ENCODE peak calls at places on chromosomes 3 and 15, in five cellular contexts. One of them, this sample, is unnamed.

GRCh38 chr3:104582092-104582491 is 784.6 kb upstream of the ALCAM start:
- DNase-seq in AG08395: no peak
- DNase-seq in HFFc6: no peak
- DNase-seq in NCI-H1930: no peak
- DNase-seq in astrocyte: peak; percentile 40
- DNase-seq in this sample: no peak

GRCh38 chr15:33104276-33104675 is 90.2 kb downstream of the FMN1 start:
- DNase-seq in astrocyte: peak; percentile 81
- DNase-seq in NCI-H1930: no peak
- DNase-seq in AG08395: peak; percentile 53
- DNase-seq in HFFc6: peak; percentile 87
- DNase-seq in this sample: no peak

GRCh38 chr15:70461992-70462391 is 301.4 kb downstream of the UACA start:
- DNase-seq in AG08395: no peak
- DNase-seq in astrocyte: no peak
- DNase-seq in HFFc6: no peak
- DNase-seq in NCI-H1930: no peak
- DNase-seq in this sample: peak; percentile 1

GRCh38 chr15:58582150-58582549 is 150.4 kb downstream of the LIPC start:
- DNase-seq in astrocyte: no peak
- DNase-seq in HFFc6: no peak
- DNase-seq in AG08395: no peak
- DNase-seq in NCI-H1930: no peak
- DNase-seq in this sample: no peak

GRCh38 chr3:111080357-111080937 is 8.8 kb downstream of the NECTIN3 start:
- DNase-seq in AG08395: peak; percentile 39
- DNase-seq in HFFc6: peak; percentile 46
- DNase-seq in NCI-H1930: no peak
- DNase-seq in astrocyte: peak; percentile 36
- DNase-seq in this sample: peak; percentile 72

GRCh38 chr15:75673426-75674247 is 25.9 kb downstream of the SNX33 start:
- DNase-seq in AG08395: peak; percentile 88
- DNase-seq in HFFc6: peak; percentile 71
- DNase-seq in NCI-H1930: no peak
- DNase-seq in astrocyte: peak; percentile 52
- DNase-seq in this sample: no peak

GRCh38 chr15:80234883-80235282 is 17.1 kb downstream of the CTXND1 start:
- DNase-seq in HFFc6: peak; percentile 18
- DNase-seq in NCI-H1930: no peak
- DNase-seq in astrocyte: no peak
- DNase-seq in AG08395: peak; percentile 70
- DNase-seq in this sample: peak; percentile 45

GRCh38 chr3:120503727-120504616 is 53.2 kb upstream of the FSTL1 start:
- DNase-seq in astrocyte: no peak
- DNase-seq in AG08395: no peak
- DNase-seq in NCI-H1930: no peak
- DNase-seq in HFFc6: no peak
- DNase-seq in this sample: no peak

GRCh38 chr3:174495928-174496327 is 363.2 kb upstream of the NAALADL2 start:
- DNase-seq in AG08395: peak; percentile 2
- DNase-seq in astrocyte: no peak
- DNase-seq in NCI-H1930: no peak
- DNase-seq in HFFc6: no peak
- DNase-seq in this sample: no peak